ENCODE peak calls at places on chromosomes 2 and 18, in seven cellular contexts. One of them, this sample, is unnamed.

GRCh38 chr2:150710916-150711315 is 223.4 kb upstream of the RND3 start:
- DNase-seq in H1: no peak
- DNase-seq in H9: no peak
- DNase-seq in trophoblast cell: no peak
- DNase-seq in neuronal stem cell: no peak
- DNase-seq in IMR-90: no peak
- DNase-seq in mesenchymal stem cell: no peak
- DNase-seq in this sample: no peak

GRCh38 chr18:73948497-73948896 is 199.1 kb downstream of the FBXO15 start:
- DNase-seq in H1: no peak
- DNase-seq in H9: no peak
- DNase-seq in neuronal stem cell: no peak
- DNase-seq in IMR-90: peak
- DNase-seq in mesenchymal stem cell: peak
- DNase-seq in trophoblast cell: no peak
- DNase-seq in this sample: peak

GRCh38 chr2:212538156-212539144 is at the start of gene ERBB4:
- DNase-seq in H1: no peak
- DNase-seq in trophoblast cell: no peak
- DNase-seq in H9: no peak
- DNase-seq in neuronal stem cell: peak
- DNase-seq in IMR-90: no peak
- DNase-seq in mesenchymal stem cell: peak
- DNase-seq in this sample: no peak

GRCh38 chr2:21022792-21023367 is 21.0 kb downstream of the APOB start:
- DNase-seq in IMR-90: no peak
- DNase-seq in neuronal stem cell: no peak
- DNase-seq in mesenchymal stem cell: no peak
- DNase-seq in H9: no peak
- DNase-seq in H1: no peak
- DNase-seq in trophoblast cell: peak
- DNase-seq in this sample: no peak

GRCh38 chr2:24421668-24422067 is 61.3 kb upstream of the ITSN2 start:
- DNase-seq in neuronal stem cell: no peak
- DNase-seq in H1: no peak
- DNase-seq in trophoblast cell: peak
- DNase-seq in H9: peak
- DNase-seq in mesenchymal stem cell: peak
- DNase-seq in IMR-90: peak
- DNase-seq in this sample: peak

GRCh38 chr2:238281826-238282480 is 6.5 kb downstream of the PER2 start:
- DNase-seq in neuronal stem cell: no peak
- DNase-seq in H1: no peak
- DNase-seq in IMR-90: no peak
- DNase-seq in trophoblast cell: no peak
- DNase-seq in mesenchymal stem cell: no peak
- DNase-seq in H9: no peak
- DNase-seq in this sample: no peak

GRCh38 chr2:132477962-132478361 is 61.4 kb downstream of the GPR39 start:
- DNase-seq in H9: no peak
- DNase-seq in neuronal stem cell: no peak
- DNase-seq in mesenchymal stem cell: no peak
- DNase-seq in IMR-90: peak
- DNase-seq in H1: no peak
- DNase-seq in trophoblast cell: no peak
- DNase-seq in this sample: no peak

GRCh38 chr2:140359056-140359771 is 1579.0 kb upstream of the NXPH2 start:
- DNase-seq in H9: no peak
- DNase-seq in H1: no peak
- DNase-seq in neuronal stem cell: no peak
- DNase-seq in trophoblast cell: no peak
- DNase-seq in IMR-90: no peak
- DNase-seq in mesenchymal stem cell: peak
- DNase-seq in this sample: no peak

GRCh38 chr18:55287935-55288868 is 299.8 kb downstream of the TCF4 start:
- DNase-seq in IMR-90: no peak
- DNase-seq in H1: no peak
- DNase-seq in neuronal stem cell: no peak
- DNase-seq in mesenchymal stem cell: no peak
- DNase-seq in H9: no peak
- DNase-seq in trophoblast cell: no peak
- DNase-seq in this sample: no peak

GRCh38 chr2:143258126-143258892 is 129.1 kb downstream of the ARHGAP15 start:
- DNase-seq in trophoblast cell: no peak
- DNase-seq in H9: no peak
- DNase-seq in mesenchymal stem cell: no peak
- DNase-seq in H1: no peak
- DNase-seq in IMR-90: no peak
- DNase-seq in neuronal stem cell: no peak
- DNase-seq in this sample: peak

GRCh38 chr2:241774419-241775222 is 2.0 kb upstream of the GAL3ST2 start:
- DNase-seq in trophoblast cell: no peak
- DNase-seq in IMR-90: peak
- DNase-seq in H1: no peak
- DNase-seq in H9: peak
- DNase-seq in mesenchymal stem cell: peak
- DNase-seq in neuronal stem cell: no peak
- DNase-seq in this sample: no peak

GRCh38 chr2:111117666-111118454 is 2.9 kb upstream of the BCL2L11 start:
- DNase-seq in neuronal stem cell: peak
- DNase-seq in mesenchymal stem cell: peak
- DNase-seq in H9: peak
- DNase-seq in H1: no peak
- DNase-seq in IMR-90: peak
- DNase-seq in trophoblast cell: peak
- DNase-seq in this sample: peak

GRCh38 chr2:147660680-147661079 is 184.1 kb upstream of the ACVR2A start:
- DNase-seq in trophoblast cell: no peak
- DNase-seq in neuronal stem cell: no peak
- DNase-seq in H9: no peak
- DNase-seq in IMR-90: no peak
- DNase-seq in mesenchymal stem cell: peak
- DNase-seq in H1: no peak
- DNase-seq in this sample: no peak

GRCh38 chr2:207836526-207837133 is 66.9 kb upstream of the FZD5 start:
- DNase-seq in H9: no peak
- DNase-seq in H1: no peak
- DNase-seq in trophoblast cell: no peak
- DNase-seq in neuronal stem cell: peak
- DNase-seq in IMR-90: no peak
- DNase-seq in mesenchymal stem cell: no peak
- DNase-seq in this sample: peak

GRCh38 chr2:128408349-128409305 is 90.0 kb upstream of the HS6ST1 start:
- DNase-seq in H9: no peak
- DNase-seq in mesenchymal stem cell: peak
- DNase-seq in trophoblast cell: no peak
- DNase-seq in H1: no peak
- DNase-seq in IMR-90: peak
- DNase-seq in neuronal stem cell: no peak
- DNase-seq in this sample: no peak

GRCh38 chr18:62912885-62913284 is 197.5 kb downstream of the PHLPP1 start:
- DNase-seq in mesenchymal stem cell: no peak
- DNase-seq in H1: no peak
- DNase-seq in H9: no peak
- DNase-seq in IMR-90: no peak
- DNase-seq in trophoblast cell: no peak
- DNase-seq in neuronal stem cell: no peak
- DNase-seq in this sample: no peak

GRCh38 chr2:110714824-110715223 is 17.5 kb upstream of the ACOXL start:
- DNase-seq in mesenchymal stem cell: no peak
- DNase-seq in IMR-90: no peak
- DNase-seq in neuronal stem cell: no peak
- DNase-seq in trophoblast cell: no peak
- DNase-seq in H1: no peak
- DNase-seq in H9: no peak
- DNase-seq in this sample: no peak

GRCh38 chr2:163518762-163519161 is 217.0 kb downstream of the FIGN start:
- DNase-seq in mesenchymal stem cell: no peak
- DNase-seq in IMR-90: no peak
- DNase-seq in neuronal stem cell: no peak
- DNase-seq in H1: no peak
- DNase-seq in H9: no peak
- DNase-seq in trophoblast cell: no peak
- DNase-seq in this sample: no peak

GRCh38 chr2:142435847-142436246 is 305.0 kb upstream of the LRP1B start:
- DNase-seq in trophoblast cell: no peak
- DNase-seq in IMR-90: no peak
- DNase-seq in neuronal stem cell: peak
- DNase-seq in H9: no peak
- DNase-seq in mesenchymal stem cell: no peak
- DNase-seq in H1: no peak
- DNase-seq in this sample: no peak

GRCh38 chr18:31648966-31649429 is 35.4 kb downstream of the B4GALT6 start:
- DNase-seq in H1: no peak
- DNase-seq in IMR-90: peak
- DNase-seq in neuronal stem cell: no peak
- DNase-seq in mesenchymal stem cell: peak
- DNase-seq in trophoblast cell: peak
- DNase-seq in H9: no peak
- DNase-seq in this sample: peak

GRCh38 chr2:144334551-144334950 is 185.4 kb downstream of the ZEB2 start:
- DNase-seq in neuronal stem cell: no peak
- DNase-seq in H9: no peak
- DNase-seq in H1: no peak
- DNase-seq in trophoblast cell: no peak
- DNase-seq in mesenchymal stem cell: no peak
- DNase-seq in IMR-90: no peak
- DNase-seq in this sample: no peak

GRCh38 chr2:101630224-101630949 is 67.1 kb upstream of the MAP4K4 start:
- DNase-seq in H1: no peak
- DNase-seq in H9: no peak
- DNase-seq in mesenchymal stem cell: no peak
- DNase-seq in trophoblast cell: peak
- DNase-seq in neuronal stem cell: no peak
- DNase-seq in IMR-90: no peak
- DNase-seq in this sample: no peak
- H2AK5ac ChIP-seq in H1: no peak
- H2AK5ac ChIP-seq in H9: no peak
- H2AK5ac ChIP-seq in mesenchymal stem cell: no peak
- H2AK5ac ChIP-seq in trophoblast cell: no peak
- H2AK5ac ChIP-seq in neuronal stem cell: peak
- H2AK5ac ChIP-seq in IMR-90: no peak
- H2AK5ac ChIP-seq in this sample: no peak

DNA sequence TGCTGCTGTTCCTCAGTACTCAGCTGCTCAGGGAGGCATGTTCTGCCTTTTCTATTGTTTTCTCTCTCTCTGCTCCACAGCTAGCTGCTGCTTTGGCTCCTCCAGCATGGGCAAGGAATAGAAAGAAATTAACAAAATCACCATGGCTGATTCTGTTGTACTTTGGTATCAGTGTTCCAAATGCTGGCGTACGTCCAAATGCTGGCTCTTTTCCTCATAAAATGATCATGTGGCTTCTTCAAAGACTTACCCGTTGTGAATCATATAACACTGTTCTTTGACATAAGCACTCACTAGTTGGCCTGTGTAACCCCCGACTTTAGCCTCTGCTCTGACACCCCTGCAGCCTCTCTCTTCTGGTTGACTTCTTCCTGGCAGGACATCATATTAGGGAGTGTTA is 547.6 kb downstream of the CPS1 start:
- DNase-seq in trophoblast cell: no peak
- DNase-seq in neuronal stem cell: no peak
- DNase-seq in H1: no peak
- DNase-seq in IMR-90: no peak
- DNase-seq in H9: no peak
- DNase-seq in mesenchymal stem cell: no peak
- DNase-seq in this sample: no peak
- H2AK5ac ChIP-seq in trophoblast cell: no peak
- H2AK5ac ChIP-seq in neuronal stem cell: no peak
- H2AK5ac ChIP-seq in H1: no peak
- H2AK5ac ChIP-seq in IMR-90: no peak
- H2AK5ac ChIP-seq in H9: no peak
- H2AK5ac ChIP-seq in mesenchymal stem cell: no peak
- H2AK5ac ChIP-seq in this sample: no peak

GRCh38 chr2:205902041-205902898 is 183.7 kb downstream of the INO80D start:
- DNase-seq in H1: no peak
- DNase-seq in neuronal stem cell: no peak
- DNase-seq in mesenchymal stem cell: peak
- DNase-seq in H9: no peak
- DNase-seq in trophoblast cell: no peak
- DNase-seq in IMR-90: peak
- DNase-seq in this sample: peak

GRCh38 chr2:205903549-205904129 is 182.3 kb downstream of the INO80D start:
- DNase-seq in H1: no peak
- DNase-seq in mesenchymal stem cell: peak
- DNase-seq in H9: peak
- DNase-seq in neuronal stem cell: peak
- DNase-seq in trophoblast cell: peak
- DNase-seq in IMR-90: no peak
- DNase-seq in this sample: peak

GRCh38 chr2:205895981-205896655 is 189.9 kb downstream of the INO80D start:
- DNase-seq in H1: no peak
- DNase-seq in IMR-90: no peak
- DNase-seq in H9: no peak
- DNase-seq in mesenchymal stem cell: no peak
- DNase-seq in neuronal stem cell: no peak
- DNase-seq in trophoblast cell: no peak
- DNase-seq in this sample: no peak

GRCh38 chr2:205902899-205903236 is 183.1 kb downstream of the INO80D start:
- DNase-seq in IMR-90: no peak
- DNase-seq in trophoblast cell: no peak
- DNase-seq in neuronal stem cell: no peak
- DNase-seq in mesenchymal stem cell: no peak
- DNase-seq in H1: no peak
- DNase-seq in H9: no peak
- DNase-seq in this sample: no peak

GRCh38 chr2:205898744-205899143 is 187.2 kb downstream of the INO80D start:
- DNase-seq in H9: no peak
- DNase-seq in trophoblast cell: no peak
- DNase-seq in mesenchymal stem cell: no peak
- DNase-seq in IMR-90: no peak
- DNase-seq in neuronal stem cell: no peak
- DNase-seq in H1: no peak
- DNase-seq in this sample: no peak
- H2AK5ac ChIP-seq in H9: no peak
- H2AK5ac ChIP-seq in trophoblast cell: no peak
- H2AK5ac ChIP-seq in mesenchymal stem cell: no peak
- H2AK5ac ChIP-seq in IMR-90: no peak
- H2AK5ac ChIP-seq in neuronal stem cell: no peak
- H2AK5ac ChIP-seq in H1: no peak
- H2AK5ac ChIP-seq in this sample: no peak

DNA sequence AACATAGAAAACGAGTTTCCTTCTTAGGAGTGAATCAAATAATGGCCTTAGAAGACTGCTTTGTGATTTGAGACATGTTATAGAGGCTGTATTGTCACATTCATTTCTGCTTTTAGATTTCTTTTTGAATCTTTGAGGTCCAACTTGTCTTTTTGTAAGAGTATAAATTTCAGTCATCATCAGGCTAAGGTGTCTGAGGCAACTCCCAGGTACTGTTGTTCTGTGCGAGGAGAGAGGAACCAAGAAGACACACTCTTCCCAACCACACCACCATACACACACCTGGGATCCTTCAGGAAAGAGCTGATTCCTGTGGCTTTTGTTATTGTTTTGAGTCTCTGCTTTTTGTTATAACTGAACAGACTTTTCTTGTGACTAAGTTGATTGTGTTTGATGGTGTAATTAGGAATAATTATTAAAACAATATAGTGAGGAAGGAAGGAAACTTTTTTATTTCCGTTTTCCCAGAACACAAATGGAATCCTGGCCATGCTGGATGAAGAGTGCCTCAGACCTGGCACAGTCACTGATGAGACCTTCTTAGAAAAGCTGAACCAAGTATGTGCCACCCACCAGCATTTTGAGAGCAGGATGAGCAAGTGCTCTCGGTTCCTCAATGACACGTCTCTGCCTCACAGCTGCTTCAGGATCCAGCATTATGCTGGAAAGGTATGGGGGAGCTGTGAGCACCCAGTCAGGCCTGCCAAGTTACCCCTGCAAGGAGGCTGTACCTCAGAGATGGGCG is 140.4 kb downstream of the MYO1B start:
- DNase-seq in mesenchymal stem cell: no peak
- DNase-seq in trophoblast cell: no peak
- DNase-seq in neuronal stem cell: no peak
- DNase-seq in H9: no peak
- DNase-seq in H1: no peak
- DNase-seq in IMR-90: peak
- DNase-seq in this sample: no peak
- H2AK5ac ChIP-seq in mesenchymal stem cell: no peak
- H2AK5ac ChIP-seq in trophoblast cell: no peak
- H2AK5ac ChIP-seq in neuronal stem cell: no peak
- H2AK5ac ChIP-seq in H9: no peak
- H2AK5ac ChIP-seq in H1: no peak
- H2AK5ac ChIP-seq in IMR-90: peak
- H2AK5ac ChIP-seq in this sample: no peak